ENCODE peak calls at places on chromosomes 3 and 15, in seven cellular contexts. F, W, K, Y, U, R and V are unnamed samples.

GRCh38 chr3:114005406-114005987 is 50.8 kb downstream of the CCDC191 start:
- DNase-seq in F (no peak), W (no peak), K (no peak), Y (no peak), U (no peak), R (no peak), V (no peak)

GRCh38 chr3:65883614-65884013 is 155.1 kb downstream of the MAGI1 start:
- DNase-seq in F (no peak), W (no peak), K (no peak), Y (no peak), U (no peak), R (no peak), V (no peak)

GRCh38 chr3:11820540-11821041 is 26.1 kb downstream of the TAMM41 start:
- DNase-seq in F (no peak), W (no peak), K (no peak), Y (no peak), U (peak; percentile 32), R (peak; percentile 30), V (no peak)

GRCh38 chr3:127266186-127266585 is 21.7 kb downstream of the PRR20G start:
- DNase-seq in F (no peak), W (no peak), K (no peak), Y (no peak), U (no peak), R (no peak), V (no peak)

GRCh38 chr3:31077021-31077601 is 182.7 kb upstream of the GADL1 start:
- DNase-seq in F (peak; percentile 59), W (no peak), K (no peak), Y (no peak), U (no peak), R (no peak), V (no peak)

GRCh38 chr15:34729056-34729455 is 25.7 kb downstream of the GJD2 start:
- DNase-seq in F (no peak), W (no peak), K (no peak), Y (no peak), U (no peak), R (no peak), V (no peak)

GRCh38 chr3:122677261-122677660 is 3.4 kb upstream of the PARP14 start:
- DNase-seq in F (no peak), W (no peak), K (no peak), Y (no peak), U (no peak), R (no peak), V (no peak)

GRCh38 chr15:69732133-69732532 is 279.5 kb downstream of the RPLP1 start:
- DNase-seq in F (no peak), W (no peak), K (no peak), Y (no peak), U (no peak), R (no peak), V (no peak)

GRCh38 chr3:64108784-64109317 is 85.6 kb upstream of the PSMD6 start:
- DNase-seq in F (no peak), W (no peak), K (no peak), Y (no peak), U (no peak), R (no peak), V (no peak)

GRCh38 chr3:95923496-95924210 is 890.7 kb upstream of the EPHA6 start:
- DNase-seq in F (peak; percentile 14), W (no peak), K (no peak), Y (no peak), U (no peak), R (no peak), V (no peak)

GRCh38 chr3:174329321-174329720 is 529.8 kb upstream of the NAALADL2 start:
- DNase-seq in F (no peak), W (no peak), K (no peak), Y (no peak), U (no peak), R (no peak), V (no peak)

GRCh38 chr3:143362115-143362992 is 242.8 kb downstream of the CHST2 start:
- DNase-seq in F (no peak), W (no peak), K (no peak), Y (no peak), U (no peak), R (no peak), V (no peak)

GRCh38 chr15:86375733-86376132 is 296.1 kb downstream of the AGBL1 start:
- DNase-seq in F (no peak), W (no peak), K (no peak), Y (no peak), U (no peak), R (no peak), V (no peak)

GRCh38 chr3:53131136-53131495 is 881 bp upstream of the RFT1 start:
- DNase-seq in F (peak; percentile 74), W (peak; percentile 23), K (no peak), Y (no peak), U (no peak), R (no peak), V (no peak)

GRCh38 chr3:37859908-37860199 is 1.8 kb upstream of the CTDSPL start:
- DNase-seq in F (no peak), W (no peak), K (no peak), Y (no peak), U (no peak), R (no peak), V (no peak)

GRCh38 chr3:28291577-28291976 is 50.2 kb downstream of the CMC1 start:
- DNase-seq in F (no peak), W (no peak), K (no peak), Y (no peak), U (no peak), R (no peak), V (no peak)

GRCh38 chr15:89307046-89307587 is 27.5 kb downstream of the POLG start:
- DNase-seq in F (no peak), W (no peak), K (no peak), Y (no peak), U (no peak), R (no peak), V (no peak)

GRCh38 chr3:66363133-66363532 is 137.7 kb downstream of the LRIG1 start:
- DNase-seq in F (no peak), W (no peak), K (no peak), Y (no peak), U (no peak), R (no peak), V (no peak)

GRCh38 chr15:67762610-67763368 is 62.5 kb upstream of the SKOR1 start:
- DNase-seq in F (no peak), W (no peak), K (no peak), Y (no peak), U (no peak), R (no peak), V (no peak)

GRCh38 chr15:45307230-45307924 is 55.3 kb downstream of the SLC28A2 start:
- DNase-seq in F (peak; percentile 6), W (no peak), K (no peak), Y (no peak), U (no peak), R (no peak), V (no peak)

GRCh38 chr3:136135039-136135802 is 60.9 kb downstream of the MSL2 start:
- DNase-seq in F (peak; percentile 84), W (no peak), K (no peak), Y (no peak), U (no peak), R (no peak), V (no peak)

DNA sequence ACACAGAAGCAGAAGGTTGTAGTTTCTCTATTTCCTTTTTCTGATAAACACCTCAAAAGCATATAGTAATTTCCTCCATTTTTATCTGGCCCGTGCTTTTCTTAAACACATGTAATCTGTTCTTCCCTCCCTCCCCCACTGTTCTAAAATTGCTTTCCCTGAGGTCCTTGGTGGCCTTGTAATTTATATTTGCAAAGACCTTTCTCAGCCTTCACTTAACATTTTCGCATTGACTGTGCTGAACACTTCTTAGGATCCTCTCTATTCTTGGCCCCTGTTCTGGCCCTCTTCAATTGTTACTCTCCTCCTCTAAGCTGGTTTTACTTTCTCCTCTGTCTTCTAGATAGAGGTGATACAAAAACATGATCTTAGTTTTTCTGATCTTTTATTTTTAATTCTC is 28.3 kb downstream of the GAP43 start:
- DNase-seq in F (no peak), W (no peak), K (no peak), Y (no peak), U (no peak), R (no peak), V (no peak)
- H3K27ac ChIP-seq in F (no peak overlapping the region), W (no peak overlapping the region), K (no peak overlapping the region), Y (no peak overlapping the region), U (no peak overlapping the region), R (no peak overlapping the region), V (no peak overlapping the region)

GRCh38 chr3:169283902-169284451 is 379.5 kb downstream of the MECOM start:
- DNase-seq in F (no peak), W (no peak), K (no peak), Y (no peak), U (no peak), R (no peak), V (no peak)

GRCh38 chr3:169278092-169278491 is 385.4 kb downstream of the MECOM start:
- DNase-seq in F (no peak), W (no peak), K (no peak), Y (no peak), U (no peak), R (no peak), V (no peak)

GRCh38 chr3:169280010-169280585 is 383.4 kb downstream of the MECOM start:
- DNase-seq in F (no peak), W (no peak), K (no peak), Y (no peak), U (no peak), R (no peak), V (no peak)

DNA sequence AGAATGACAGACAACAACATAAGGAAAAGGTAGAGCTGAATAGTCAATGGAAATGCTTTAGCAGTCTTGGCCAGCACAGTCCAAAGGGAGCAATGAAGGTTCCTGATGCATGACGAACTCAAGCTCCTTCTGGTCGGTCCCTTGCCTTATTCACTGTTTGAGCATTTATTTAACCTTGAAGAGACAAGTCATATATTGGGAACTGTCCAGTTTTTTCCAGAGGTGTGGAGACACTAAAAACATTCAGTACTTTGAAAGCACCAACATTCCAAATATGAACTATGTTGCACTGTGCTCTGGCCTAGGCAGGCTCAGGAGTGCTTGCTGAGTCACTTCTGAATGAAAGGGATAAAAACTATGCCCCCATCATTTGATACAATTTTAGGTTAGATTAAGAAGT is 384.8 kb downstream of the MECOM start:
- DNase-seq in F (no peak), W (no peak), K (no peak), Y (no peak), U (no peak), R (no peak), V (no peak)
- H3K27ac ChIP-seq in F (no peak overlapping the region), W (no peak overlapping the region), K (no peak overlapping the region), Y (no peak overlapping the region), U (no peak overlapping the region), R (no peak overlapping the region), V (no peak overlapping the region)

DNA sequence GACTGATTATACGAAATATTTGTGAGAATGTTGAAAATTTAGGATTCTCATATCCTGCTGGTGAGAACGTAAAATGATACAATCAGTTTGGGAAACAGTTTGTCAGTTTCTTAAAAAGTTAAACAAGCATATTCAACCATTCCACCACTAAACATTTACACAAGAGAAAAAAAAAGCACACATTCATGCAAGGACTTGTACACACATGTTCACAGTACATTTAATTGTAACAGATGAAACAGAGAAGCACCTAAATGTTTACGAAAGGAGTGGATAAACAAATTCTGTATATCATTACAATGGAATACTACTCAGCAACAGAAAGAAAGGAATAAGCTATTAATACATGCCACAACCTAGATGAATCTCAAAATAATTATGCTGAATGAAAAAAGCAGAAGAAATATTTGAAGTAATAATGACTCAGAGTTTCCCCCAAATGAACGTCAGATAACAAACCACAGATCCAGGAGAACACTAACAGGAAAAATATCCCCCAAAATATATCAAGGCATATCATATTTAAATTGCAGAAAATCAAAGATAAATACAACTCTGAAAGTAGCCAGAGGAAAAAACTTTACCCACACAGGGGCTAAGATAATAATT is 14.3 kb downstream of the ANKRD28 start:
- DNase-seq in F (no peak), W (no peak), K (no peak), Y (no peak), U (no peak), R (no peak), V (no peak)
- H3K27ac ChIP-seq in F (no peak overlapping the region), W (no peak overlapping the region), K (no peak overlapping the region), Y (no peak overlapping the region), U (no peak overlapping the region), R (no peak overlapping the region), V (no peak overlapping the region)

GRCh38 chr3:149319750-149320149 is 13.7 kb downstream of the TM4SF18 start:
- DNase-seq in F (no peak), W (no peak), K (no peak), Y (no peak), U (no peak), R (no peak), V (no peak)
- H3K27ac ChIP-seq in F (no peak overlapping the region), W (no peak overlapping the region), K (no peak overlapping the region), Y (no peak overlapping the region), U (no peak overlapping the region), R (no peak overlapping the region), V (no peak overlapping the region)